ENCODE peak calls at places on chromosomes 4 and X, in eight cellular contexts. G, V, E, C, A, X, M and R are unnamed samples.

GRCh38 chrX:63930140-63930539 is 145.1 kb upstream of the ARHGEF9 start:
- DNase-seq in G (no peak), C (no peak), E (no peak), A (no peak), M (no peak), V (no peak), X (no peak), R (no peak)

GRCh38 chr4:13409324-13409723 is 74.8 kb downstream of the RAB28 start:
- DNase-seq in V (no peak), G (no peak), X (no peak), M (no peak), E (no peak), A (no peak), C (no peak), R (no peak)

GRCh38 chrX:7606253-7606652 is 236.7 kb upstream of the VCX start:
- DNase-seq in V (no peak), M (no peak), X (no peak), G (no peak), A (no peak), E (no peak), C (no peak), R (no peak)

GRCh38 chr4:25253072-25253447 is 19.2 kb downstream of the PI4K2B start:
- DNase-seq in V (no peak), C (no peak), M (no peak), E (no peak), A (no peak), X (no peak), G (no peak), R (no peak)

GRCh38 chrX:51766546-51766945 is 23.3 kb downstream of the GSPT2 start:
- DNase-seq in V (no peak), E (no peak), A (no peak), G (no peak), M (no peak), X (no peak), C (no peak), R (no peak)

GRCh38 chr4:17817027-17817426 is 6.2 kb downstream of the NCAPG start:
- DNase-seq in V (peak; percentile 52), M (no peak), E (no peak), C (no peak), X (peak; percentile 74), G (no peak), A (no peak), R (peak; percentile 47)

GRCh38 chr4:72568959-72569718 is at the start of gene ADAMTS3:
- DNase-seq in E (no peak), A (peak; percentile 65), V (peak; percentile 28), X (peak; percentile 85), G (peak; percentile 66), M (peak; percentile 69), C (peak; percentile 87), R (no peak)

GRCh38 chr4:7821245-7822165 is 118.2 kb downstream of the AFAP1 start:
- DNase-seq in E (no peak), C (no peak), G (no peak), A (no peak), M (no peak), X (no peak), V (no peak), R (no peak)

GRCh38 chr4:7938513-7939376 is 916 bp downstream of the AFAP1 start:
- DNase-seq in G (no peak), M (peak; percentile 56), X (peak; percentile 62), C (no peak), E (peak; percentile 33), A (peak; percentile 64), V (no peak), R (no peak)

GRCh38 chr4:153647975-153648374 is 36.1 kb upstream of the TLR2 start:
- DNase-seq in G (no peak), E (no peak), V (no peak), A (no peak), C (no peak), X (no peak), M (no peak), R (no peak)

GRCh38 chrX:97315939-97316338 is 432.2 kb downstream of the RPA4 start:
- DNase-seq in G (no peak), A (no peak), M (no peak), C (peak; percentile 8), X (no peak), V (no peak), E (no peak), R (no peak)

GRCh38 chr4:13559414-13559813 is 15.1 kb upstream of the NKX3-2 start:
- DNase-seq in A (no peak), C (no peak), M (no peak), G (no peak), V (peak; percentile 70), E (no peak), X (no peak), R (peak; percentile 26)

GRCh38 chr4:17535906-17536305 is 20.9 kb downstream of the CLRN2 start:
- DNase-seq in M (no peak), X (no peak), G (no peak), C (peak; percentile 51), V (no peak), A (no peak), E (no peak), R (no peak)

GRCh38 chrX:21972721-21973120 is 32.2 kb downstream of the SMS start:
- DNase-seq in C (no peak), G (no peak), M (no peak), V (no peak), A (no peak), X (no peak), E (peak; percentile 68), R (no peak)

GRCh38 chr4:8181844-8182243 is 17.2 kb upstream of the SH3TC1 start:
- DNase-seq in V (no peak), A (no peak), E (no peak), G (no peak), X (peak; percentile 66), M (peak; percentile 47), C (no peak), R (no peak)

DNA sequence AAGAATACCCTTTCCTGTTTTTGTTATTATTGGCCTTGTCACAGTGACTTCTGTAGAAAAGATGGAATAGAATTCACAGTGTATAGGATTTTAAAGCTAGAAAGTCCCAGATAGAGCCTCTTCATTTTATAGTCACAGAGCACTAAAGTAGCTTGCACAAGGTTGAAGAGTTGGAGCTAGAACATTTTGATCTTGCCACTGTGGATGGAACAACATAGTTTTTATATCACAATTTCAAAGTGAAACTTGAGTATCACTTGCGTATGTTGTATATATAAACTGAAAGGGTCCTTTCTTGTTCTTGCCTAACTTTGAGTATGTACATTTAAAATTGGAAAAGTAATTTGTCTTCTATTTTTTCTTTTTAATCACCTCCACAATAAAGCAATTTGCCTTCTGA is 2.7 kb downstream of the USO1 start:
- DNase-seq in E (no peak), G (no peak), A (no peak), X (no peak), M (no peak), C (no peak), V (no peak), R (no peak)
- H3K4me3 ChIP-seq in E (no peak overlapping the region), G (no peak overlapping the region), A (peak overlapping the region; percentile 84), X (no peak overlapping the region), M (peak overlapping the region; percentile 97), C (no peak overlapping the region), V (peak overlapping the region; percentile 71), R (peak overlapping the region; percentile 96)

DNA sequence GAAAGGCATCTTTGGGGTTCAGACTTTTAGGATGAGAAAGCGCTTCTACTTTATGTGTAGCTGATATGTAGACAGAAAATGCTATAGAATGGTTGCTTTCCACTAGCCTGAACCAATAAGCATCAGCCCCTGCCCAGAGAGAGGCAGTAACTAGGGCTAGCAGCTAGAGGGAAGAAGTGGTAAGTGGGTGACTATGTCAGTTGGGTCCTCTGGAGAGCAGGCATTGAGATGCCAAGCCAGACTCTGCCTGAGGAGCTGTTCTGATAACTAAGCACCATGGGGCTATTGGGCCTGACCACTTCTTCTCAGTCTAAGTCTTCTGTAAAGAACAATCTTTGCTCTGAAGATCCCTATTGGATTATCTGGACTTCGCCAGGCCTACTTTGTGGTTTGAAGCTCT is 146.1 kb downstream of the RBM46 start:
- DNase-seq in G (no peak), M (no peak), E (no peak), C (no peak), X (no peak), A (no peak), V (no peak), R (no peak)
- TF ChIP-seq CTCF in G (no peak), M (no peak), E (no peak), C (no peak), X (no peak), A (no peak), V (no peak), R (peak; percentile 12)

DNA sequence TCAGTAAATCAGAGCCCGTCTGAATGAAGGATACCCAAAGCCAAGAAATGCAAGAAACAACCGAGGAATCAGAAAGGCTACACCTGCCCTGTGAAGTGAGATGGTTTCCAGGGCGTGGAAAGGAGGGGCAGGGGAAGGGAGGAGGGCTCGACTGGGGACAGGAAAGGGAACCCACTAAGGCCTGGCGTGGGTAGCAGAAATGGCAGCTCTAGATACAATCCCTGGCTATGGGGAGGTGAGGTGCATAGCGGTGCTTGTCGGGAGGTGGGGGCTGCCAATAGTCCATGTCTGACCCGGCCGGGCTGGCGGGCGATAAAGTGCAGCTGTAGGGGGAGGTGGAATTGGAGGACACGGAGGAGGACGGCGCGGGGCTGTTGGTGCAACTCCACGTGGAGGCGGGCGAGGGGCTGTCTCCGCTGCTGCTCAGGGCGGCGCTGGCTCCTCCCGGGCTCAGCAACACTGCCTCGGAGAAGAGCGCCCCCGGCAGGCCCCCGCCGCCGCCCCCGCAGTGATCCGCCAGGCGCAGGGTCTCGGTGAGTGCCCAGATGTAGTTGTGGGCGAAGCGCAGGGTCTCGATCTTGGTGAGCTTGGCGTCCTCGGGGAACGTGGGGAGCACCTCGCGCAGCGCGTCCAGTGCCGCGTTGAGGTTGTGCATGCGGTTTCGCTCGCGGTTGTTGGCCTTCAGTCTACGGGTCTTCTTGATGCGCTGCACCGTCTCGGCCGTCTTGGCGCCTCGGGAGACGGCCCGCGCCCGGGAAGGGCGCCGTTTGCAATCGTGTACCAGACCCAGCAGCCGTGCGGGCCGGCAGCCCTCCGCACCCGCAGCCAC is 1.3 kb downstream of the NEUROG2 start:
- DNase-seq in C (no peak), E (no peak), A (no peak), M (no peak), G (no peak), X (peak; percentile 28), V (no peak), R (no peak)
- H3K4me3 ChIP-seq in C (peak overlapping the region; percentile 41), E (peak overlapping the region; percentile 21), A (peak overlapping the region; percentile 58), M (peak overlapping the region; percentile 59), G (no peak overlapping the region), X (no peak overlapping the region), V (no peak overlapping the region), R (peak overlapping the region; percentile 54)

GRCh38 chr4:136103616-136104015 is 1428.7 kb downstream of the PCDH18 start:
- DNase-seq in V (no peak), E (no peak), M (no peak), C (no peak), X (no peak), A (no peak), G (no peak), R (no peak)
- TF ChIP-seq CTCF in V (no peak), E (no peak), M (no peak), C (no peak), X (no peak), A (no peak), G (no peak), R (no peak)